ENCODE peak calls at places on chromosome X, in five cellular contexts. O is SW480, A is iPS-NIHi11, P is ELF-1, D is ecto neural progenitor cell. E is an unnamed sample.

GRCh38 chrX:19566359-19567141 is 51.2 kb upstream of the MAP3K15 start:
- DNase-seq in D (no peak), O (peak), A (no peak), P (peak), E (no peak)

GRCh38 chrX:13778916-13779315 is 38.0 kb downstream of the GPM6B start:
- DNase-seq in D (no peak), A (peak), P (peak), O (no peak), E (no peak)

GRCh38 chrX:71546879-71547278 is 14.0 kb downstream of the OGT start:
- DNase-seq in O (no peak), A (no peak), P (no peak), D (no peak), E (no peak)

GRCh38 chrX:47143894-47144625 is 442 bp downstream of the NDUFB11 start:
- DNase-seq in P (no peak), D (no peak), O (peak), A (peak), E (no peak)

GRCh38 chrX:19303216-19303880 is 40.4 kb upstream of the PDHA1 start:
- DNase-seq in P (no peak), D (no peak), A (no peak), O (peak), E (peak)

GRCh38 chrX:155544886-155545285 is 67.9 kb downstream of the TMLHE start:
- DNase-seq in D (no peak), O (no peak), A (no peak), P (no peak), E (peak)

GRCh38 chrX:64394874-64395567 is at the start of gene MTMR8:
- DNase-seq in O (peak), D (peak), P (peak), A (peak), E (no peak)

GRCh38 chrX:11533211-11533651 is 132.5 kb downstream of the ARHGAP6 start:
- DNase-seq in P (no peak), A (peak), D (no peak), O (peak), E (peak)

GRCh38 chrX:34612036-34612435 is 45.0 kb downstream of the TMEM47 start:
- DNase-seq in O (no peak), A (no peak), P (no peak), D (no peak), E (no peak)

GRCh38 chrX:19375546-19375945 is 31.8 kb downstream of the PDHA1 start:
- DNase-seq in A (no peak), P (no peak), D (no peak), O (no peak), E (no peak)

GRCh38 chrX:54748626-54749025 is 49.4 kb downstream of the ITIH6 start:
- DNase-seq in D (no peak), O (no peak), P (no peak), A (no peak), E (no peak)

GRCh38 chrX:10089378-10089795 is 67.4 kb upstream of the CLCN4 start:
- DNase-seq in D (no peak), O (peak), P (no peak), A (no peak), E (no peak)

GRCh38 chrX:40065291-40066046 is 32.3 kb downstream of the BCOR start:
- DNase-seq in P (no peak), O (no peak), A (no peak), D (no peak), E (no peak)

GRCh38 chrX:53723381-53723780 is 36.9 kb upstream of the HUWE1 start:
- DNase-seq in D (no peak), O (no peak), P (no peak), A (no peak), E (no peak)

GRCh38 chrX:134623293-134624045 is 34.8 kb downstream of the PLAC1 start:
- DNase-seq in O (no peak), D (no peak), P (peak), A (no peak), E (no peak)

GRCh38 chrX:101429934-101430333 is 21.9 kb downstream of the HNRNPH2 start:
- DNase-seq in D (no peak), P (no peak), A (no peak), O (no peak), E (no peak)

GRCh38 chrX:143634701-143635442 is 1.0 kb downstream of the SLITRK4 start:
- DNase-seq in P (peak), A (peak), O (no peak), D (peak), E (no peak)

GRCh38 chrX:75155454-75155829 is 641 bp downstream of the ABCB7 start:
- DNase-seq in P (no peak), O (peak), A (no peak), D (no peak), E (no peak)

GRCh38 chrX:13790206-13791131 is 26.4 kb downstream of the GPM6B start:
- DNase-seq in D (no peak), P (no peak), A (no peak), O (no peak), E (no peak)

GRCh38 chrX:10245901-10246696 is 89.3 kb downstream of the CLCN4 start:
- DNase-seq in A (no peak), D (no peak), P (no peak), O (no peak), E (no peak)

GRCh38 chrX:48919947-48920712 is 1.3 kb upstream of the PIM2 start:
- DNase-seq in D (no peak), A (no peak), P (no peak), O (no peak), E (no peak)

GRCh38 chrX:38561951-38562719 is 793 bp downstream of the TSPAN7 start:
- DNase-seq in D (peak), O (peak), P (peak), A (peak), E (no peak)

GRCh38 chrX:18855919-18856644 is 127.8 kb downstream of the PHKA2 start:
- DNase-seq in P (no peak), O (peak), D (no peak), A (no peak), E (no peak)

GRCh38 chrX:149470960-149471359 is 34.1 kb downstream of the IDS start:
- DNase-seq in P (peak), O (peak), D (peak), A (peak), E (no peak)

GRCh38 chrX:16931371-16931770 is 15.1 kb upstream of the REPS2 start:
- DNase-seq in O (no peak), D (no peak), P (peak), A (no peak), E (no peak)

E was measured in GM04503.